ENCODE peak calls at places on chromosome 7, in ten cellular contexts. B is upper lobe of right lung; E is HepG2; R is stomach; F is GM23338; X is HFF-Myc; T is CD8-positive, alpha-beta T cell; M is cardiac fibroblast; Q is body of pancreas; S is brain microvascular endothelial cell. A is an unnamed sample.

GRCh38 chr7:90413185-90413528 is 9.9 kb downstream of the CLDN12 start:
- DNase-seq in Q (no peak), R (no peak), T (no peak), E (no peak), M (no peak), S (no peak), B (no peak), F (no peak), X (no peak), A (no peak)

GRCh38 chr7:129363-130221 is 62.8 kb upstream of the FAM20C start:
- DNase-seq in Q (no peak), B (no peak), M (peak), S (no peak), E (no peak), F (no peak), T (no peak), R (no peak), X (no peak), A (no peak)

GRCh38 chr7:157502701-157503111 is 165.9 kb downstream of the DNAJB6 start:
- DNase-seq in Q (no peak), F (no peak), S (peak), E (no peak), M (peak), X (no peak), R (peak), T (peak), B (peak), A (peak)

GRCh38 chr7:112484671-112485097 is 3.9 kb downstream of the LSMEM1 start:
- DNase-seq in Q (no peak), E (peak), B (no peak), R (no peak), T (no peak), X (peak), F (no peak), S (peak), M (peak), A (no peak)

GRCh38 chr7:157700237-157701005 is 363.6 kb downstream of the DNAJB6 start:
- DNase-seq in E (no peak), T (no peak), R (no peak), S (no peak), B (peak), F (no peak), M (no peak), Q (no peak), X (no peak), A (no peak)

GRCh38 chr7:75647709-75648438 is 90.9 kb downstream of the HIP1 start:
- DNase-seq in B (no peak), M (no peak), Q (no peak), T (no peak), F (no peak), S (no peak), R (no peak), E (no peak), X (no peak), A (no peak)

GRCh38 chr7:112103246-112103645 is 103.0 kb downstream of the DOCK4 start:
- DNase-seq in M (peak), X (no peak), R (no peak), T (no peak), Q (no peak), S (peak), F (peak), E (no peak), B (no peak), A (no peak)

GRCh38 chr7:45912972-45913371 is 8.1 kb downstream of the IGFBP3 start:
- DNase-seq in T (no peak), F (no peak), M (no peak), Q (no peak), S (no peak), E (no peak), B (no peak), X (no peak), R (no peak), A (no peak)

GRCh38 chr7:41696323-41696916 is 6.5 kb downstream of the INHBA start:
- DNase-seq in X (peak), E (peak), T (no peak), S (peak), Q (peak), B (peak), M (peak), F (peak), R (peak), A (no peak)

GRCh38 chr7:157065046-157065445 is 54.6 kb upstream of the MNX1 start:
- DNase-seq in X (no peak), B (no peak), M (no peak), Q (no peak), T (no peak), E (no peak), R (no peak), S (no peak), F (no peak), A (no peak)

GRCh38 chr7:91537260-91538152 is 273.3 kb downstream of the FZD1 start:
- DNase-seq in F (peak), B (no peak), R (no peak), T (no peak), X (no peak), E (no peak), S (no peak), Q (no peak), M (no peak), A (no peak)

GRCh38 chr7:71298378-71298777 is 166.4 kb downstream of the GALNT17 start:
- DNase-seq in Q (peak), M (no peak), X (no peak), S (no peak), F (no peak), T (no peak), B (no peak), E (no peak), R (no peak), A (no peak)

GRCh38 chr7:154769527-154769926 is 233.4 kb downstream of the PAXIP1 start:
- DNase-seq in X (no peak), R (no peak), Q (no peak), T (no peak), F (no peak), B (no peak), M (no peak), E (no peak), S (no peak), A (no peak)

GRCh38 chr7:16926283-16926682 is 44.5 kb upstream of the AGR3 start:
- DNase-seq in X (no peak), M (peak), Q (no peak), F (peak), S (peak), R (no peak), B (no peak), T (no peak), E (peak), A (peak)

GRCh38 chr7:103446046-103446520 is at the start of gene SLC26A5:
- DNase-seq in R (peak), M (no peak), B (peak), E (no peak), X (no peak), S (no peak), F (peak), Q (peak), T (no peak), A (no peak)

GRCh38 chr7:47968852-47969774 is 10.3 kb downstream of the HUS1 start:
- DNase-seq in B (no peak), Q (peak), F (peak), R (peak), E (peak), X (peak), T (peak), M (peak), S (peak), A (no peak)

GRCh38 chr7:81075150-81075549 is 156.3 kb upstream of the SEMA3C start:
- DNase-seq in B (no peak), R (no peak), Q (no peak), M (peak), F (no peak), E (no peak), T (no peak), X (no peak), S (no peak), A (no peak)

GRCh38 chr7:45687721-45688120 is 113.6 kb downstream of the ADCY1 start:
- DNase-seq in F (no peak), E (no peak), B (peak), Q (peak), T (no peak), R (no peak), M (no peak), S (no peak), X (no peak), A (no peak)

GRCh38 chr7:3464900-3465622 is 164.0 kb downstream of the SDK1 start:
- DNase-seq in Q (no peak), B (no peak), R (no peak), E (no peak), T (peak), X (no peak), F (no peak), S (no peak), M (no peak), A (no peak)

GRCh38 chr7:134710854-134711624 is 64.4 kb downstream of the BPGM start:
- DNase-seq in X (no peak), F (no peak), S (no peak), R (no peak), Q (no peak), B (no peak), M (no peak), E (no peak), T (peak), A (no peak)

GRCh38 chr7:80681272-80681885 is 42.9 kb downstream of the CD36 start:
- DNase-seq in M (peak), R (no peak), Q (no peak), T (no peak), X (peak), S (peak), E (peak), B (no peak), F (peak), A (no peak)

GRCh38 chr7:131692131-131692960 is 135.9 kb upstream of the PODXL start:
- DNase-seq in Q (peak), X (peak), T (peak), F (peak), B (peak), R (peak), M (peak), E (peak), S (peak), A (no peak)

GRCh38 chr7:82506208-82506607 is 62.6 kb upstream of the CACNA2D1 start:
- DNase-seq in F (no peak), X (no peak), M (no peak), E (no peak), Q (no peak), B (no peak), T (no peak), R (no peak), S (peak), A (no peak)

GRCh38 chr7:144835166-144835611 is 664 bp downstream of the TPK1 start:
- DNase-seq in T (peak), Q (peak), S (peak), B (no peak), M (peak), X (no peak), R (peak), F (peak), E (peak), A (no peak)

GRCh38 chr7:29112721-29113120 is 33.6 kb downstream of the CPVL start:
- DNase-seq in S (no peak), Q (no peak), F (no peak), E (no peak), B (no peak), T (no peak), X (no peak), M (no peak), R (no peak), A (no peak)

GRCh38 chr7:29115130-29115529 is 31.2 kb downstream of the CPVL start:
- DNase-seq in Q (no peak), F (no peak), E (no peak), S (no peak), T (no peak), R (no peak), B (no peak), M (no peak), X (no peak), A (no peak)

GRCh38 chr7:29115753-29116152 is 30.6 kb downstream of the CPVL start:
- DNase-seq in E (no peak), S (no peak), X (no peak), F (no peak), T (no peak), M (no peak), Q (no peak), R (no peak), B (no peak), A (no peak)

GRCh38 chr7:29116361-29116760 is 30.0 kb downstream of the CPVL start:
- DNase-seq in R (no peak), E (peak), X (no peak), Q (no peak), M (no peak), S (no peak), T (no peak), B (no peak), F (no peak), A (no peak)

DNA sequence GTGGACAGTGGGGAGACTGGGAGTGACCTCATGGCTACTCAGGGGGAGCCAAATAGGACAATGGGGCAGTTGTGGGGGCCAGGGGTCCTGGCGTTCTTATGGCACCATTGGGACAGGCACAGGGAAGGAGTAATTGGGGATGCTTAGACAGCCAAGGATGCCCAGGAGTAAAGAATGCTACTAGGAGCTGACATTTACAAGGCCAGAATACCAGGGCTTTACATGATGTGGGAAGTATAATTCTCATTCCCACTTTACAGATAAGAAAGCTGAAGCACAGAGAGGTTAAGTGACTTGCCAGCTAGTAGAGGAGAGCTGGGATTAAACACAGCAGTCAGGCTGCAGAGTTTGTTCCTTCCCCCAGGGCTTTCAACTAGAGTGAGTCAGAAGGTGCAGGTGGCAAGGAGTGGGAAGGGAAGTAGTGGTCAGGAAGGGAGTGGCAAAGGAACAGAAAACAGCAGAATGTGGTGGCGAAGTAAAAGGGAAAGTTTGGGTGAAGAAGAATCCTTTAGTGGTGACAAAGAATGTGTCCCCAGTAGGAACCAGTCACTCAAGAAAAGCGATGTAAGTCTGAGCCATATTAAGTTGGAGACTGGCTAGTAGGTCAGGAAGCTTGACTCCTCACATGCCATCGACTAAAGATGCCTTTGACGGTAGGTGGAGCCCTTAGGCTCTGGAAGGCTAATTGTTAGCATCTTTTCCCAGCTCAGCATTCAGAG is 32.8 kb downstream of the CPVL start:
- DNase-seq in R (no peak), Q (peak), F (peak), S (peak), X (peak), B (no peak), E (peak), M (peak), T (no peak), A (no peak)
- TF ChIP-seq CTCF in R (no peak), Q (peak), F (peak), S (peak), X (peak), B (no peak), E (peak), M (peak), T (no peak), A (no peak)

DNA sequence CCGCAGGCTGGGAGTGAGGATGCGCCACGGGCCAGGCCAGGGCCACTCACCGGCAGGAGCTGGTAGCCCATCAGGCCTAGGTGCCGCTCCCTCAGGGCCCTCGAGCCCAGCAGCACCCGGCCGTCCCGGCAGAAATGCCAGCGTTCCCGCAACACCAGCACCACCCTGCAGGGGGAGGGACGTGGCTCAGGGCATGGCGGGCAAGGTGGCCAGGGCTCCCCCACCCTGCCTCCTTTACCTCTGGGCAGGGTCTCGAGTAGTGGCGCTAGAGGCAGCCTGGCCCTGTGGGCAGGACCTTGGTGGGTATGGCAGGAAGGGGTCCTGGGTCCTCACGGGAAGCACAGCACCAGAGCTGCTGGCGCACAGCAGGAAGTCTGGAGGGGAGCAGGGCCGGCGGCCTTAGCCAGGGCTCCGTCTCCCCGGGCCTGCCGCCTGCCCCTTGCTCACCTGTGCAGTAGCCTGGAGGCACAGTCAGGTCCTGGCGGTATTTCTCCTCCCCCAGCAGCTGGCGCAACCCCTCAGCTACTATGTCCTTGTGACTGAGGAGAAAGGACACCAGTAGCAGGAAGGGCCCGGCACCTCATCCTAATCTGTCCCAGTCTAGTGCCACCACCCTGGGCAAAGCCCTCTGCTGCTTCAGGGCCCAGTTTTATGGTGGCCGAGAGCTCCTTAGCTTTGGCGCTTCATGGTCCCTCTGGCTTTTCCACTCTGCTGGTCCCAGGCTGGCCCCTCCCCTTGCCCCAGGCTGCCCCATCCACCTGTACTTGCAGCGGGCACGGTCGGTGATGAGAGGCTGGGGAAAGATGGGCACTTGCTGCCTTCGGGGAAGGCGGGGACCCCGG is 3.5 kb downstream of the FASTK start:
- DNase-seq in Q (no peak), R (peak), F (peak), S (no peak), E (no peak), B (peak), X (no peak), T (no peak), M (no peak), A (no peak)
- TF ChIP-seq CTCF in Q (peak), R (no peak), F (peak), S (peak), E (peak), B (no peak), X (no peak), T (no peak), M (peak), A (peak)

DNA sequence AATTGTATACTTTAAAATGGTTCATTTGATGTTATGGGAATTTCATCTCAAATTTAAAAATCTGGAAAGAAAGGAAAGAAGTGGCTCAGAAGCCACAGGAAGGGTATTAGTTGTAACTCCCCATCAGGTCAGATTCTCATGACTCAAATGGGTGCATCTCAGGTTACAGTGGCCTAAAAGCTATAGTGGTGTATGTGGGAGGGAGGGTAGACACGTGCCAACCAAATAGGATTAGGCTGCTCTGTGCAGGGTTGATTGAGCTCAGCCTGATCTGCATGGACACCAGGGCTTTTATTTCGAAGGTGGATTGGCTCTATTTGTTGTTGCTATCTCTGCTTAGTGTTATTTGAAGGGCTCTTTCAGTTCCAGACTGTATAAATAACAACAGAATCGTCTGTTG is 121.5 kb upstream of the PRR15 start:
- DNase-seq in B (no peak), T (no peak), S (no peak), Q (peak), E (no peak), F (peak), M (peak), X (peak), R (no peak), A (no peak)
- TF ChIP-seq CTCF in B (no peak), T (no peak), S (no peak), Q (no peak), E (no peak), F (no peak), M (no peak), X (no peak), R (no peak), A (no peak)

DNA sequence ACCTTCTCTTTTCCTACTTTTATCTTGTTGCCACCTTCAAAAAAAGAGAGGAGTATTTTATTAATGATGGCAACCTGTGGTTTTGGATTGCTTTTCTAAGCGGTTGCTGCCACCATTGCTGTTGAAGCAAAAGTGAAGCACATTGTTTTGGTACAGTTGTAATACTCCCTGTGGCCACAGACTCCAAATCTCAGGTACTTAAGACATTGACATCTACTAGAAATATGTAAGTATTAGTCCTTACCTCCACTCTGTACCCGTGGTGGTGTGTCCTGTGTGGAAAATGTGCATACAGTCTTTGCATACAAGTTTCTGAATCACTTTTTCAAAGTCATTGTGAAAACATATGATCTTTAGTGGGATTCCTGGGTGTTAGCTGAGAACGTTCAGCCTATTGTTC is 85.7 kb downstream of the ANLN start:
- DNase-seq in S (no peak), T (no peak), R (no peak), X (no peak), F (peak), M (no peak), Q (no peak), B (no peak), E (no peak), A (no peak)
- TF ChIP-seq CTCF in S (no peak), T (no peak), R (no peak), X (no peak), F (no peak), M (no peak), Q (no peak), B (no peak), E (no peak), A (no peak)

GRCh38 chr7:100612730-100613446 is 548 bp downstream of the MOSPD3 start:
- DNase-seq in Q (peak), R (no peak), B (peak), F (peak), X (no peak), E (peak), M (no peak), S (no peak), T (no peak), A (no peak)
- TF ChIP-seq CTCF in Q (no peak), R (no peak), B (no peak), F (peak), X (no peak), E (peak), M (no peak), S (peak), T (no peak), A (no peak)

GRCh38 chr7:122632238-122632637 is 66.7 kb downstream of the RNF133 start:
- DNase-seq in R (no peak), X (no peak), B (no peak), Q (no peak), S (no peak), M (no peak), T (no peak), F (no peak), E (no peak), A (no peak)
- TF ChIP-seq CTCF in R (no peak), X (no peak), B (no peak), Q (no peak), S (no peak), M (no peak), T (no peak), F (no peak), E (no peak), A (no peak)

GRCh38 chr7:35726654-35727053 is 31.7 kb upstream of the HERPUD2 start:
- DNase-seq in S (no peak), T (no peak), M (no peak), X (no peak), E (no peak), R (no peak), Q (no peak), F (no peak), B (no peak), A (no peak)

GRCh38 chr7:35723011-35723410 is 28.1 kb upstream of the HERPUD2 start:
- DNase-seq in E (no peak), M (peak), B (no peak), S (peak), R (no peak), X (no peak), T (no peak), F (no peak), Q (no peak), A (no peak)

GRCh38 chr7:35722054-35722849 is 27.3 kb upstream of the HERPUD2 start:
- DNase-seq in T (no peak), X (no peak), F (no peak), B (no peak), M (no peak), R (no peak), Q (no peak), S (no peak), E (no peak), A (no peak)

GRCh38 chr7:35727571-35727970 is 32.6 kb upstream of the HERPUD2 start:
- DNase-seq in T (no peak), B (no peak), X (no peak), Q (no peak), M (peak), F (no peak), S (peak), E (no peak), R (no peak), A (no peak)

GRCh38 chr7:35725280-35725680 is 30.3 kb upstream of the HERPUD2 start:
- DNase-seq in R (peak), B (no peak), M (no peak), X (no peak), F (peak), S (no peak), T (peak), E (peak), Q (peak), A (no peak)
- TF ChIP-seq CTCF in R (no peak), B (no peak), M (no peak), X (no peak), F (peak), S (no peak), T (peak), E (peak), Q (no peak), A (no peak)

GRCh38 chr7:151992375-151992774 is 33.1 kb upstream of the GALNT11 start:
- DNase-seq in F (peak), E (peak), Q (peak), R (peak), T (peak), X (peak), B (peak), S (peak), M (peak), A (peak)
- TF ChIP-seq CTCF in F (peak), E (peak), Q (no peak), R (no peak), T (peak), X (peak), B (peak), S (no peak), M (no peak), A (peak)

A was measured in CD14-positive monocyte.